ENCODE peak calls at places on chromosomes 11 and 22, in four cellular contexts. F, T, N and Y are unnamed samples.

GRCh38 chr11:72684236-72684912 is 10.2 kb upstream of the PDE2A start:
- DNase-seq in F (peak; percentile 58), N (no peak), T (peak; percentile 93), Y (peak; percentile 82)

GRCh38 chr11:134034496-134035381 is 34.1 kb upstream of the JAM3 start:
- DNase-seq in N (no peak), T (no peak), F (no peak), Y (no peak)

GRCh38 chr11:8086001-8086479 is 5.0 kb downstream of the TUB start:
- DNase-seq in T (no peak), N (no peak), F (no peak), Y (no peak)

GRCh38 chr11:84671325-84672019 is 955.7 kb downstream of the DLG2 start:
- DNase-seq in N (no peak), F (peak; percentile 7), T (no peak), Y (no peak)

GRCh38 chr11:132844956-132845355 is 687.3 kb downstream of the OPCML start:
- DNase-seq in F (no peak), N (no peak), T (no peak), Y (no peak)

GRCh38 chr22:44648085-44648820 is 53.8 kb upstream of the PRR5 start:
- DNase-seq in T (peak; percentile 89), F (no peak), N (no peak), Y (peak; percentile 88)

GRCh38 chr22:42432818-42433217 is 615 bp upstream of the NFAM1 start:
- DNase-seq in F (no peak), N (no peak), T (no peak), Y (no peak)

GRCh38 chr11:18203723-18204122 is 31.1 kb downstream of the MRGPRX4 start:
- DNase-seq in T (no peak), F (no peak), N (no peak), Y (no peak)

GRCh38 chr11:121464352-121464946 is 11.7 kb upstream of the SORL1-AS1 start:
- DNase-seq in N (no peak), F (peak; percentile 51), T (no peak), Y (no peak)

GRCh38 chr22:44335903-44336803 is 23.4 kb upstream of the SHISAL1 start:
- DNase-seq in N (no peak), F (no peak), T (no peak), Y (no peak)

GRCh38 chr11:16841984-16842383 is 103.5 kb downstream of the C11orf58 start:
- DNase-seq in N (no peak), F (no peak), T (no peak), Y (no peak)

GRCh38 chr11:69642549-69642912 is 1.6 kb downstream of the CCND1 start:
- DNase-seq in T (no peak), F (peak; percentile 59), N (no peak), Y (peak; percentile 79)

GRCh38 chr11:102413497-102413896 is 39.1 kb downstream of the TMEM123 start:
- DNase-seq in T (no peak), F (no peak), N (no peak), Y (no peak)

GRCh38 chr11:12235549-12235944 is 125.2 kb downstream of the MICAL2 start:
- DNase-seq in F (no peak), N (no peak), T (no peak), Y (no peak)

GRCh38 chr11:106131998-106132397 is 54.5 kb downstream of the AASDHPPT start:
- DNase-seq in N (no peak), F (no peak), T (no peak), Y (no peak)

DNA sequence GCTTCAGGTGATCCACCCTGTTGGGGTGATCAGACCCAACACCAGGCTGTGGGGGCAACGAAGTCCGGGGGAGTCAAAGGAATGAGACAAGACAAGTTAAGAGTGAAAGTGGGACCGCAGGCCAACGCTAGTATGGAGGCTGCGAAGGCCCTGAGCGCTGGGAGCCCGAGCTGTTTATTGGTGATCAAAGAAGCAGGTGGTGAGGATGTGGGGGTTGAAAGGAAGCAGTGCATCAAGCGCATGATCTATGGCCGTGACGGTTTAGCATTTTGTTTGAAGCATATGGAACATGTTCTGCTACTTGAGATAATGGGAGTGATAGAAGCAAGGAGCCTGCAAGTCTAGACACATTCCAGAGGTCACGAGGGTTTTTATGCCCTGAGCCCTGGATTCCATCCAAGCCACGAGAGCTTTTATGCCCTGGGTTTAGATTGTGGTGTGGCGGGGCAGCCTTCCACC is 49.5 kb downstream of the MCHR1 start:
- DNase-seq in N (no peak), F (peak; percentile 54), T (no peak), Y (no peak)
- TF ChIP-seq EP300 in N (no peak), F (no peak), T (no peak), Y (no peak)

GRCh38 chr22:30500628-30501027 is 4.9 kb downstream of the SEC14L4 start:
- DNase-seq in N (no peak), T (no peak), F (no peak), Y (no peak)
- TF ChIP-seq POLR2AphosphoS5 in N (no peak), T (no peak), F (no peak), Y (no peak)

DNA sequence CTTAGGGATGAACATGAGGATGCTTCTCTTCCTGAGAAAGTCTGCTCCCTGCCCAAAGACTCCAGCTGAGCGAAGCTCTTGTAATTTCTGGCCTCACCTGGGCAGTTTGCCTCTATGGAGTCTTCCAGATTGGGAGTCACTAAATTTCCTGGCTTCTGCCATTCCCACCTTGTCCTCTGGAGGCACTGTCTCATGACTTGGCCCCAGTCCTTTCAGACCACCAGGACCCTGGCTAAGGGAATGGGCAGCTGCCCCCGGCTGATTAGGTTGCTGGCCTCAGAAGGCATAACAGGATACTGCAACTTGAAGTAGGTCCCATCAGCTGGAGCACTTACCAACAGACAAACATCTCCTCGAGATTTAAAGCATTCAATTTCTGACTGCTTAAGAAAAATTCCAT is 128.1 kb upstream of the SPON1 start:
- DNase-seq in N (no peak), F (no peak), T (no peak), Y (no peak)
- TF ChIP-seq EP300 in N (no peak), F (no peak), T (no peak), Y (no peak)

GRCh38 chr11:123357990-123358827 is 71.9 kb upstream of the GRAMD1B start:
- DNase-seq in F (peak; percentile 14), N (peak; percentile 34), T (no peak), Y (no peak)
- TF ChIP-seq POLR2AphosphoS5 in F (no peak), N (peak; percentile 34), T (no peak), Y (no peak)

DNA sequence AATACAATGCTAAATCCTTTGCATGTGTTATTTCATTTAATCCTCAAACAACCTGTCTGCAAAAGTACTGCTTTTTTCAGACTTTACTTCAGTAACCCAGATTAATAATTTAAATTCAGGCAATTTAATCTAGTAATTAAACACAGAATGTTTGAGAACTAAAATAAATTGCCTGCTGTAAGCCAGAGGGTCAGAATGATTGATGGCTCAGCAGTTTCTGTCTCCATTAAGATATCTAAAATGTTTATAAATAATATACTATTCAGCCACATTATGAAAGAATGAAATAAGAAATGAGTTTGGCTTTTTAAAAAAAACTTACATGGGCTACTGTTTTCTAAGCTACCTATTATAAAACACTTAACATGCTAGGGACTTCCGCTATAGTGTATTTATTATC is 846.0 kb downstream of the FAM181B start:
- DNase-seq in T (no peak), F (no peak), N (no peak), Y (no peak)
- TF ChIP-seq EP300 in T (no peak), F (no peak), N (no peak), Y (no peak)

DNA sequence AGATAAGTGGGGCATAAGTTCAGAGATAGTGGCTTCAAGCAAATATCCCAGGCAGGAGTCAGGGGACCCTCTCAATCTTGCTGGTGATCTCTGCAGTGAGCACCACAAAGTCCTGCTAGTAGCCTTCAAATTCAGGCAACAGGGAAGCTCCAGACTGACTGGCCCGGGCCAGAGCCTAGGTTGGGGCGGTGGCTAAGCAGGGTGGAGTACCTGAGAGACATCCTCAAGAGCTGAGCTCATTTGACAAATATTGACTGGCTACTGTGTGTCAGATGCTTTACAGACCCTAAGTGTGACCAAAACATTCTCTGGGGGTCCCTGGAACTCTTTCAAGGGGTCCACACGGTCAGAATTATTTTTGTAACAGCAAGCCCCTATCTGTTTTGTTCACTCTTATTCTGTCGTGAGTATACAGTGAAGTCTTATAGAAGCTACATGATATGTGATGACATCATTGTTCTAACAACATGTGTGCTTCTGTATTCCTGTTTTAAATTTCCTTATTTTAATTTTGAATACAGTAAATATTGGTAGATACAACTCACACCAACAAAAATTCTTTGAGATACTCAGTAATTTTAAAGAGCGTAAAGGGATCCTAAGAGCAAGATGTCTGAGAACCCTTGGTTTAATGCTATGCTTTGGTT is 71.6 kb downstream of the APIP start:
- DNase-seq in N (no peak), T (no peak), F (no peak), Y (no peak)
- TF ChIP-seq POLR2AphosphoS5 in N (no peak), T (no peak), F (no peak), Y (no peak)

DNA sequence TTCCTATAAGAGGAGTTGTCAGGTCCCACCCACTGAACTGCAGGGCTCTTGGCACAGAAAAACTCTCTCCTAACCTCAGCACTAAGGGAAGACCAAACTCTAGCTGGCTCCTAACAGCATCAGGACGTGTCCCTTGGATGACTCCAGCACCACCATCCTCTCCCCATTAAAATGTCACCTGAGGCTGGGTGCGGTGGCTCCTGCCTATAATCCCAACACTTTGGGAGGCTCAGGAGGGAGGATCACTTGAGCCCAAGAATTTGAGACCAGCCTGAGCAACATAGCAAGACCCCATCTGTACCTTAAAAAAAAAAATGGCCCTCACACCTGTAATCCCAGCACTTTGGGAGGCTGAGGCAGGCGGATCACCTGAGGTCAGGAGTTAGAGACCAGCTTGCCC is 39.7 kb downstream of the TST start:
- DNase-seq in T (no peak), F (no peak), N (no peak), Y (no peak)
- TF ChIP-seq EP300 in T (no peak), F (no peak), N (no peak), Y (no peak)